ENCODE peak calls at places on chromosomes 16 and 17, in eight cellular contexts. One of them, this sample, is unnamed.

GRCh38 chr17:35119370-35120185 is at the start of gene RAD51D:
- DNase-seq in GM10248: peak
- DNase-seq in activated naive CD4-positive, alpha-beta T cell treated with anti-CD3 and anti-CD28 coated beads for 36 hours: peak
- DNase-seq in fibroblast of the conjunctiva: peak
- DNase-seq in stimulated activated CD4-positive, alpha-beta T cell treated with anti-CD3 and anti-CD28 coated beads, Interleukin-15, amount 100 ng/mL, for 48 hours: peak
- DNase-seq in smooth muscle cell of the brain vasculature: peak
- DNase-seq in effector CD4-positive, alpha-beta T cell: peak
- DNase-seq in neural crest cell: peak
- DNase-seq in this sample: peak

GRCh38 chr16:71254832-71255560 is 24.5 kb upstream of the HYDIN start:
- DNase-seq in GM10248: no peak
- DNase-seq in activated naive CD4-positive, alpha-beta T cell treated with anti-CD3 and anti-CD28 coated beads for 36 hours: no peak
- DNase-seq in fibroblast of the conjunctiva: no peak
- DNase-seq in stimulated activated CD4-positive, alpha-beta T cell treated with anti-CD3 and anti-CD28 coated beads, Interleukin-15, amount 100 ng/mL, for 48 hours: no peak
- DNase-seq in smooth muscle cell of the brain vasculature: no peak
- DNase-seq in effector CD4-positive, alpha-beta T cell: no peak
- DNase-seq in neural crest cell: no peak
- DNase-seq in this sample: no peak

GRCh38 chr16:28534542-28535373 is 4.0 kb downstream of the NUPR1 start:
- DNase-seq in GM10248: no peak
- DNase-seq in activated naive CD4-positive, alpha-beta T cell treated with anti-CD3 and anti-CD28 coated beads for 36 hours: no peak
- DNase-seq in fibroblast of the conjunctiva: peak
- DNase-seq in stimulated activated CD4-positive, alpha-beta T cell treated with anti-CD3 and anti-CD28 coated beads, Interleukin-15, amount 100 ng/mL, for 48 hours: no peak
- DNase-seq in smooth muscle cell of the brain vasculature: no peak
- DNase-seq in effector CD4-positive, alpha-beta T cell: no peak
- DNase-seq in neural crest cell: no peak
- DNase-seq in this sample: no peak

GRCh38 chr17:67194134-67194533 is 50.9 kb downstream of the HELZ start:
- DNase-seq in GM10248: no peak
- DNase-seq in activated naive CD4-positive, alpha-beta T cell treated with anti-CD3 and anti-CD28 coated beads for 36 hours: no peak
- DNase-seq in fibroblast of the conjunctiva: no peak
- DNase-seq in stimulated activated CD4-positive, alpha-beta T cell treated with anti-CD3 and anti-CD28 coated beads, Interleukin-15, amount 100 ng/mL, for 48 hours: no peak
- DNase-seq in smooth muscle cell of the brain vasculature: no peak
- DNase-seq in effector CD4-positive, alpha-beta T cell: no peak
- DNase-seq in neural crest cell: no peak
- DNase-seq in this sample: no peak

GRCh38 chr17:50394711-50395110 is 2.6 kb downstream of the LRRC59 start:
- DNase-seq in GM10248: no peak
- DNase-seq in activated naive CD4-positive, alpha-beta T cell treated with anti-CD3 and anti-CD28 coated beads for 36 hours: no peak
- DNase-seq in fibroblast of the conjunctiva: no peak
- DNase-seq in stimulated activated CD4-positive, alpha-beta T cell treated with anti-CD3 and anti-CD28 coated beads, Interleukin-15, amount 100 ng/mL, for 48 hours: no peak
- DNase-seq in smooth muscle cell of the brain vasculature: no peak
- DNase-seq in effector CD4-positive, alpha-beta T cell: no peak
- DNase-seq in neural crest cell: no peak
- DNase-seq in this sample: no peak

GRCh38 chr17:57834146-57834741 is 15.6 kb downstream of the MRPS23 start:
- DNase-seq in GM10248: no peak
- DNase-seq in activated naive CD4-positive, alpha-beta T cell treated with anti-CD3 and anti-CD28 coated beads for 36 hours: peak
- DNase-seq in fibroblast of the conjunctiva: no peak
- DNase-seq in stimulated activated CD4-positive, alpha-beta T cell treated with anti-CD3 and anti-CD28 coated beads, Interleukin-15, amount 100 ng/mL, for 48 hours: no peak
- DNase-seq in smooth muscle cell of the brain vasculature: no peak
- DNase-seq in effector CD4-positive, alpha-beta T cell: no peak
- DNase-seq in neural crest cell: no peak
- DNase-seq in this sample: no peak

GRCh38 chr17:40510328-40510648 is 8.9 kb upstream of the TNS4 start:
- DNase-seq in GM10248: no peak
- DNase-seq in activated naive CD4-positive, alpha-beta T cell treated with anti-CD3 and anti-CD28 coated beads for 36 hours: no peak
- DNase-seq in fibroblast of the conjunctiva: peak
- DNase-seq in stimulated activated CD4-positive, alpha-beta T cell treated with anti-CD3 and anti-CD28 coated beads, Interleukin-15, amount 100 ng/mL, for 48 hours: no peak
- DNase-seq in smooth muscle cell of the brain vasculature: peak
- DNase-seq in effector CD4-positive, alpha-beta T cell: no peak
- DNase-seq in neural crest cell: no peak
- DNase-seq in this sample: no peak

GRCh38 chr17:36863131-36863530 is 74.1 kb upstream of the LHX1 start:
- DNase-seq in GM10248: no peak
- DNase-seq in activated naive CD4-positive, alpha-beta T cell treated with anti-CD3 and anti-CD28 coated beads for 36 hours: no peak
- DNase-seq in fibroblast of the conjunctiva: no peak
- DNase-seq in stimulated activated CD4-positive, alpha-beta T cell treated with anti-CD3 and anti-CD28 coated beads, Interleukin-15, amount 100 ng/mL, for 48 hours: no peak
- DNase-seq in smooth muscle cell of the brain vasculature: no peak
- DNase-seq in effector CD4-positive, alpha-beta T cell: no peak
- DNase-seq in neural crest cell: no peak
- DNase-seq in this sample: no peak

GRCh38 chr16:73187163-73187562 is 139.2 kb upstream of the ZFHX3 start:
- DNase-seq in GM10248: no peak
- DNase-seq in activated naive CD4-positive, alpha-beta T cell treated with anti-CD3 and anti-CD28 coated beads for 36 hours: no peak
- DNase-seq in fibroblast of the conjunctiva: no peak
- DNase-seq in stimulated activated CD4-positive, alpha-beta T cell treated with anti-CD3 and anti-CD28 coated beads, Interleukin-15, amount 100 ng/mL, for 48 hours: no peak
- DNase-seq in smooth muscle cell of the brain vasculature: no peak
- DNase-seq in effector CD4-positive, alpha-beta T cell: no peak
- DNase-seq in neural crest cell: no peak
- DNase-seq in this sample: peak

GRCh38 chr16:80947708-80948615 is 58.7 kb downstream of the CMC2 start:
- DNase-seq in GM10248: no peak
- DNase-seq in activated naive CD4-positive, alpha-beta T cell treated with anti-CD3 and anti-CD28 coated beads for 36 hours: no peak
- DNase-seq in fibroblast of the conjunctiva: no peak
- DNase-seq in stimulated activated CD4-positive, alpha-beta T cell treated with anti-CD3 and anti-CD28 coated beads, Interleukin-15, amount 100 ng/mL, for 48 hours: no peak
- DNase-seq in smooth muscle cell of the brain vasculature: no peak
- DNase-seq in effector CD4-positive, alpha-beta T cell: no peak
- DNase-seq in neural crest cell: no peak
- DNase-seq in this sample: no peak